ENCODE peak calls at places on chromosomes 16 and 17, in four cellular contexts. D, V, H and U are unnamed samples.

GRCh38 chr17:72788950-72789585 is 303.4 kb downstream of the SLC39A11 start:
- DNase-seq in D (no peak), V (no peak), H (no peak), U (no peak)

GRCh38 chr16:81838794-81839193 is 59.7 kb downstream of the PLCG2 start:
- DNase-seq in D (no peak), V (no peak), H (no peak), U (no peak)

GRCh38 chr16:10228779-10229178 is 46.6 kb upstream of the GRIN2A start:
- DNase-seq in D (no peak), V (no peak), H (no peak), U (no peak)

GRCh38 chr16:70750893-70751467 is 50.0 kb downstream of the VAC14 start:
- DNase-seq in D (peak; percentile 47), V (peak; percentile 60), H (peak; percentile 75), U (no peak)

GRCh38 chr17:56896968-56897359 is 16.9 kb downstream of the TRIM25 start:
- DNase-seq in D (peak; percentile 56), V (peak; percentile 71), H (no peak), U (no peak)

GRCh38 chr17:40857535-40857934 is 9.5 kb downstream of the KRT12 start:
- DNase-seq in D (no peak), V (no peak), H (no peak), U (no peak)

GRCh38 chr16:83068686-83069085 is 441.9 kb downstream of the CDH13 start:
- DNase-seq in D (no peak), V (no peak), H (no peak), U (no peak)

GRCh38 chr17:31112001-31112661 is 17.4 kb downstream of the NF1 start:
- DNase-seq in D (no peak), V (no peak), H (no peak), U (no peak)

GRCh38 chr17:42340691-42341127 is 47.5 kb downstream of the STAT3 start:
- DNase-seq in D (no peak), V (no peak), H (no peak), U (no peak)

GRCh38 chr17:67208232-67208631 is 36.8 kb downstream of the HELZ start:
- DNase-seq in D (no peak), V (no peak), H (no peak), U (no peak)

GRCh38 chr16:83070416-83071199 is 443.8 kb downstream of the CDH13 start:
- DNase-seq in D (no peak), V (no peak), H (no peak), U (no peak)

GRCh38 chr16:14321542-14321941 is 250.4 kb downstream of the MRTFB start:
- DNase-seq in D (no peak), V (no peak), H (no peak), U (no peak)

GRCh38 chr16:84190731-84191388 is at the start of gene ADAD2:
- DNase-seq in D (no peak), V (no peak), H (no peak), U (no peak)

GRCh38 chr17:17419621-17420020 is 57.2 kb upstream of the MED9 start:
- DNase-seq in D (no peak), V (no peak), H (peak; percentile 49), U (peak; percentile 14)

GRCh38 chr16:10181196-10182162 is 749 bp downstream of the GRIN2A start:
- DNase-seq in D (peak; percentile 71), V (peak; percentile 27), H (peak; percentile 65), U (no peak)

GRCh38 chr17:70767102-70767701 is 597.9 kb downstream of the KCNJ2 start:
- DNase-seq in D (no peak), V (no peak), H (no peak), U (no peak)

GRCh38 chr17:40447148-40447644 is 3.9 kb downstream of the IGFBP4 start:
- DNase-seq in D (no peak), V (peak; percentile 47), H (no peak), U (no peak)

GRCh38 chr17:35700157-35700556 is 31.3 kb upstream of the RASL10B start:
- DNase-seq in D (no peak), V (no peak), H (no peak), U (no peak)

GRCh38 chr17:72152392-72152727 is 31.5 kb downstream of the SOX9 start:
- DNase-seq in D (no peak), V (no peak), H (no peak), U (no peak)

GRCh38 chr17:18219016-18219415 is 6.4 kb upstream of the LLGL1 start:
- DNase-seq in D (peak; percentile 60), V (no peak), H (no peak), U (no peak)

GRCh38 chr17:27651411-27652345 is 20.7 kb downstream of the LGALS9 start:
- DNase-seq in D (peak; percentile 77), V (peak; percentile 75), H (peak; percentile 71), U (no peak)

GRCh38 chr17:80632046-80632581 is 87.5 kb downstream of the RPTOR start:
- DNase-seq in D (no peak), V (no peak), H (no peak), U (no peak)

GRCh38 chr17:29595943-29596774 is 3.2 kb downstream of the ANKRD13B start:
- DNase-seq in D (no peak), V (no peak), H (peak; percentile 35), U (no peak)

GRCh38 chr16:65875362-65876199 is 490.9 kb upstream of the CDH5 start:
- DNase-seq in D (no peak), V (no peak), H (no peak), U (no peak)

GRCh38 chr16:51151951-51152663 is 1.0 kb upstream of the SALL1 start:
- DNase-seq in D (peak; percentile 34), V (peak; percentile 36), H (no peak), U (no peak)

GRCh38 chr17:83062011-83062817 is 17.2 kb upstream of the METRNL start:
- DNase-seq in D (no peak), V (no peak), H (peak; percentile 36), U (peak; percentile 43)

GRCh38 chr16:84541999-84542876 is 37.8 kb upstream of the MEAK7 start:
- DNase-seq in D (no peak), V (no peak), H (no peak), U (no peak)

GRCh38 chr16:668519-669171 is 713 bp downstream of the RHOT2 start:
- DNase-seq in D (no peak), V (no peak), H (no peak), U (no peak)

GRCh38 chr17:56593741-56594527 is 435 bp downstream of the NOG start:
- DNase-seq in D (peak; percentile 56), V (peak; percentile 29), H (peak; percentile 78), U (peak; percentile 81)

GRCh38 chr16:46620265-46621005 is 744 bp downstream of the SHCBP1 start:
- DNase-seq in D (no peak), V (peak; percentile 49), H (no peak), U (no peak)

GRCh38 chr17:55778389-55779118 is 27.7 kb downstream of the PCTP start:
- DNase-seq in D (no peak), V (no peak), H (no peak), U (no peak)

GRCh38 chr16:62190426-62190825 is 154.2 kb upstream of the CDH8 start:
- DNase-seq in D (no peak), V (no peak), H (no peak), U (no peak)

GRCh38 chr16:81500833-81501521 is 56.4 kb downstream of the CMIP start:
- DNase-seq in D (no peak), V (no peak), H (no peak), U (no peak)

GRCh38 chr16:27321013-27321960 is 7.5 kb downstream of the IL4R start:
- DNase-seq in D (no peak), V (no peak), H (no peak), U (no peak)

GRCh38 chr16:17159616-17160015 is 311.1 kb downstream of the XYLT1 start:
- DNase-seq in D (no peak), V (no peak), H (no peak), U (no peak)

GRCh38 chr17:9976283-9977009 is 71.4 kb upstream of the RCVRN start:
- DNase-seq in D (no peak), V (no peak), H (no peak), U (no peak)

DNA sequence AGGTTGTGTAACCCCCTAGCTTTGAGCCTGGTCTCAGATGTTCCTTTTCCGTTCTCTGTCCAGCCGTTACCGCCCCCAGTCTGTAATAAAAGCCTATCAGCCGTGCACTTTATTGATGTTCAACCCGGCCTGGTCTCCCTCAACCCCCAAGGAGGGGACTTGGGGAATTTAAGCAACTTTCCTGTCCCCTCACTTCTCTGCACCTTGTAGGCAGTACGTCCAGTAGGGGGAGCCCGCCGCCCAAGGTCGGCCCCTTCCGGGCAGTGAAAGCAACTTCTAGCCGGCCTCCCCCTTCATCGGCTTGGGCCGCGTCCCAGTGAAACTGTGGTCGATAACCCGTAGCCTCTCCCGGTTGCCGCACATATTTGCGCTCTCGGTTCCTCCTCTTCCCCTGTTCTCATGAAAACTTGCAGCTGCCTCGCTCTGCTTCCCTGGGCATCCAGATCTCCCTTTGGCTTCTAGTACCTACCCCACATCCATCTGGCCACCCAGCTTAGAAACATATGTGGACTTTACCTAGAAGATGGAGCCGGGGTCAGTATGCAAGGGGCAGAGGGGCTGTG is 7.9 kb downstream of the PNPO start:
- DNase-seq in D (peak; percentile 97), V (peak; percentile 96), H (peak; percentile 94), U (peak; percentile 86)
- H3K27ac ChIP-seq in D (peak overlapping the region; percentile 89), V (peak overlapping the region; percentile 86), H (peak overlapping the region; percentile 78), U (peak overlapping the region; percentile 10)

DNA sequence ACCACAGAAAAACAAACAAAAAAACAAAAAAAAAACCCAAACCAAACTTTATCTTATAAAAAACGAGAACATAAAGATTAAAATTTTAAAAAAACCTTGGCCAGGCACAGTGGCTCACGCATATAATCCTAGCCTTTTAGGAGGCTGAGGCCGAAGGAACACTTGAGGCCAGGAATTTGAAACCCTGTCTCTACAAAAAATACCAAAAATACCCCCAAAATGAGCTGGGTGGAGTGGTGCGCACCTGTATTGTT is 11.5 kb downstream of the SUPT4H1 start:
- DNase-seq in D (no peak), V (no peak), H (no peak), U (no peak)
- H3K4me1 ChIP-seq in D (peaks cover 39% of the 10 kb centered on the region), V (no peaks in the 10 kb centered on the region), H (peaks cover 62% of the 10 kb centered on the region), U (peaks cover 12% of the 10 kb centered on the region)

DNA sequence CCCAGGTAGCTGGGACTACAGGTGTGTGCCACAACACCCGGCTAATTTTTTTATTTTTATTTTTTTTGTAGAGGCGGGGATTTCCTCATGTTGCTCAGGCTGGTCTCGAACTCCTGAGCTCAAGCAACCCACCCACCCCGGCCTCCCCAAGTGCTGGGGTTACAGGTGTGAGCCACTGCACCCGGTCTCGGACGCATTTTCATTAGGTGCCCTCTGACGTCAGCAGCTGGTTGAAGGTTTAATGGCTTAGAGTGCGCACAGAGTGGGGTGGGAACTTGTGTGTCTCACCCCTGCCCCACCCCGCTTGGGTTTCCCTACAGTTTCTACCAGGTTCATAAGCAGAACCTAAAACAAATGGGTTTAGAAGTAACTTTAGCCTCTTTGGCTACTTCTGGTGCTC is 109.0 kb downstream of the N4BP1 start:
- DNase-seq in D (no peak), V (no peak), H (no peak), U (no peak)
- H3K27ac ChIP-seq in D (peak overlapping the region; percentile 71), V (no peak overlapping the region), H (peak overlapping the region; percentile 51), U (peak overlapping the region; percentile 56)

DNA sequence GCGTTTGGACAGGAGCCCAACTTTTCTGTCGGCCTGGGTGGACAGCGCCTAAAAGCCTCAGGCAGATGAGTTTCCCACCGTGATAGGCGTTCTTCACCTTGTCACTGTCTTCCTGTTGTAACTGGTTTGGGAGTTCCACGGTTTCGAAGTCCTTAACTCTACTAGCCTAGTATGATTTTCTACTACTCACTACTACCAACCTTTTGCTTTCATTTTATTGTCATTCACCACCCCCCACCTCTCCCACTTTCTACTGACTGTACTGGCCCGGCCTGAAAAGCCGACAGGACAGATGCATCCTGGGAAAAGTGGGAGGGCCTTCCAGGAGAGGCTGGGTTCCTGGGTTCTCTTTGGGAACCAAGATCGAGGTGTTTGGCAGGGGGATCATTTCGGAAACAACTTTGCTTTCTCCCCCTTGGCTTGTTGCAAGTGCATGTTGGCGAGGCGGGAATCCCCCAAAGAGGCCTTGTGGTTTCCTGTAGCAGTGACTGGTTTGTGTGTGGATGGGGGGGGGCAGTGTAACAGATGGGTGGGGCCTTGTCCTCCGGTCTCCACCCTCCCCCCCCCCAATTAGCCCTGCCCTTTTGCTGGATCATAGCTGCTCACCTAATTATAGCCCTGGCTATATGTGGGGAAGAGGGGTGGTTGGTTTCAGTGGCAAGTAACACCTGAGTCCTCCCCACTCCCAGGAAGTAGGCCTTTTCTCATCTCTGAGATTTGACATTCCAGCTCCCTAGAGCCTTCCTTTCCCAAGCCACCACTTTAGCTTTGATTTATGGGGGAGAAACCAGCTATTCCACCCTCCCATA is 1.4 kb downstream of the EIF5A start:
- DNase-seq in D (peak; percentile 81), V (peak; percentile 94), H (peak; percentile 81), U (no peak)
- H3K4me1 ChIP-seq in D (peaks cover 55% of the 10 kb centered on the region), V (peaks cover 11% of the 10 kb centered on the region), H (peaks cover 24% of the 10 kb centered on the region), U (peaks cover 8% of the 10 kb centered on the region)